ENCODE peak calls at places on chromosome 16, in six cellular contexts. T is choroid plexus epithelial cell, J is BJ, N is AG10803, Z is A549, K is MM.1S. X is an unnamed sample.
A peak's percentile ranks its signal among the peaks of the same experiment; 100 is the strongest.

GRCh38 chr16:89358030-89359005 is 132.0 kb downstream of the ANKRD11 start:
- DNase-seq in Z (no peak), T (no peak), N (no peak), J (no peak), K (no peak), X (no peak)

GRCh38 chr16:75420987-75421819 is 12.1 kb downstream of the CFDP1 start:
- DNase-seq in J (no peak), N (peak; percentile 51), K (no peak), T (peak; percentile 81), Z (no peak), X (no peak)

GRCh38 chr16:16109453-16110110 is 113.7 kb downstream of the ABCC6 start:
- DNase-seq in K (no peak), J (no peak), Z (no peak), T (no peak), N (no peak), X (no peak)

GRCh38 chr16:4373909-4374742 is 2.5 kb downstream of the VASN start:
- DNase-seq in K (no peak), Z (peak; percentile 36), T (peak; percentile 97), N (peak; percentile 99), J (peak; percentile 91), X (no peak)

GRCh38 chr16:48165961-48166578 is 10.3 kb upstream of the ABCC12 start:
- DNase-seq in J (no peak), T (peak; percentile 33), Z (no peak), K (no peak), N (no peak), X (no peak)

GRCh38 chr16:89185062-89185751 is 13.7 kb downstream of the CDH15 start:
- DNase-seq in J (no peak), T (no peak), K (no peak), N (no peak), Z (no peak), X (no peak)

GRCh38 chr16:27269300-27270150 is 953 bp upstream of the NSMCE1 start:
- DNase-seq in T (no peak), Z (no peak), K (no peak), J (no peak), N (no peak), X (no peak)

GRCh38 chr16:47886631-47887415 is 269.0 kb downstream of the ABCC12 start:
- DNase-seq in T (no peak), K (no peak), J (no peak), N (no peak), Z (no peak), X (no peak)

GRCh38 chr16:85652431-85653221 is 36.1 kb downstream of the GINS2 start:
- DNase-seq in Z (peak; percentile 25), K (no peak), J (no peak), T (peak; percentile 40), N (peak; percentile 68), X (no peak)

GRCh38 chr16:75203667-75204409 is 3.1 kb downstream of the CTRB2 start:
- DNase-seq in Z (no peak), J (no peak), T (no peak), K (no peak), N (no peak), X (no peak)

GRCh38 chr16:27405546-27406451 is 3.8 kb downstream of the IL21R start:
- DNase-seq in N (peak; percentile 27), K (no peak), T (no peak), J (no peak), Z (no peak), X (no peak)

GRCh38 chr16:85582177-85582888 is 30.8 kb upstream of the GSE1 start:
- DNase-seq in Z (no peak), J (no peak), K (no peak), T (no peak), N (peak; percentile 53), X (no peak)

GRCh38 chr16:80197790-80198201 is 343.0 kb upstream of the DYNLRB2 start:
- DNase-seq in K (no peak), N (peak; percentile 91), J (peak; percentile 53), T (peak; percentile 90), Z (peak; percentile 36), X (no peak)

GRCh38 chr16:53433930-53434435 is 288 bp upstream of the RBL2 start:
- DNase-seq in K (no peak), N (no peak), Z (peak; percentile 71), J (no peak), T (peak; percentile 85), X (peak; percentile 39)

GRCh38 chr16:53435066-53435688 is 906 bp downstream of the RBL2 start:
- DNase-seq in J (peak; percentile 54), Z (peak; percentile 85), N (peak; percentile 86), T (peak; percentile 94), K (peak; percentile 87), X (peak; percentile 67)

GRCh38 chr16:53430363-53430762 is 3.9 kb upstream of the RBL2 start:
- DNase-seq in N (no peak), T (no peak), J (no peak), Z (no peak), K (no peak), X (no peak)

GRCh38 chr16:53434436-53435065 is at the start of gene RBL2:
- DNase-seq in J (no peak), N (peak; percentile 79), K (peak; percentile 84), Z (peak; percentile 16), T (peak; percentile 36), X (peak; percentile 26)

GRCh38 chr16:53433509-53433908 is 762 bp upstream of the RBL2 start:
- DNase-seq in N (no peak), K (no peak), T (no peak), J (no peak), Z (no peak), X (no peak)
- H3K4me3 ChIP-seq in N (no peak overlapping the region), K (peak overlapping the region; percentile 94), T (no peak overlapping the region), J (no peak overlapping the region), Z (peak overlapping the region; percentile 89), X (no peak overlapping the region)

DNA sequence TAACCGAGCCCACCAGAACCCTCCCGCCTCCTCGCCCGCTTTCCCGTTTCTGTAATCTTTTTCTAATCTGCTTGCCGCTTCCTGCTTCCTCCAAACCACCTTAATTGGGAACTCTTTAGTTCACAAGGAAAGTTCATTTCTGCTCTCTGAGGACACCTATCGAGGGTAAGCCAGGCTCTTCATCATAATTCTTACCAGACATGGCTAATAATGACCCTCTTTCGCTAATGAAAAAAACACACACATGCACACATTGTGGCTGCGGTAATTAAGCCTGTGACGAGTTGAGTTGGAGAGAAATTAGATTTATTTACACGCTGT is 100.7 kb downstream of the ZNF423 start:
- DNase-seq in J (no peak), K (peak; percentile 18), N (peak; percentile 31), T (peak; percentile 76), Z (peak; percentile 62), X (no peak)
- TF ChIP-seq CTCF in J (peak; percentile 70), K (peak; percentile 28), N (peak; percentile 59), T (peak; percentile 76), Z (peak; percentile 32), X (peak; percentile 13)

GRCh38 chr16:57203451-57203850 is 17.3 kb downstream of the RSPRY1 start:
- DNase-seq in K (no peak), T (no peak), Z (no peak), N (peak; percentile 62), J (no peak), X (no peak)
- H3K4me3 ChIP-seq in K (no peak overlapping the region), T (no peak overlapping the region), Z (no peak overlapping the region), N (no peak overlapping the region), J (no peak overlapping the region), X (no peak overlapping the region)

DNA sequence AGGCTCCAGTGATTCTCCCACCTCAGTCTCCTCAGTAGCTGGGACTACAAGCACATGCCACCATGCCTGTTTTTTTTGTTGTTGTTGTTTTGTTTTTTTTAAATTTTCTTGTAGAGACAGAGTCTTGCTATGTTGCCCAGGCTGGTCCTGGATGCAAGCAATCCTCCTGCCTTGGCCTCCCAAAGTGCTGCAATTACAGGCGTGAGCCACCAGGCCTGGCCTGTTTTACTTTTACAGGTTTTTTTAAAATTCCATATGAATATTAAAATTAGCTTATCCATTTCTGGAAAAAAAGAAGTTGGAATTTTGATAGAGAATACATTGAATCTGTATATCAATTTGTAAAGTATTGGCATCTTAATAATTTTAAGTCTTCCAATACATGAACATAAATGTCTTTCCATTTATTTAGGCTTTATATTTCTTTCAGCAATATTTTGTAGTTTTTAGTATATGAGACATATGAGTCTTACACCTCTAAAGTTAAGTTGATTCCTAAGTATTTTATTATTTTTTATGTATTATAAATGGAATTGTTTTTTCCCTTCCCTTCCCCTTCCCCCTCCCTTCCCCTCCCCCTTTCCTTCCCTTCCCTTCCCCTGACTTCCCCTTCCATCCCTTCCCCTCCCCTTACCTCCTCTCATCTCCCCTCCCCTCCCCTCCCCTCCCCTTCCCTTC is 323.5 kb upstream of the SALL1 start:
- DNase-seq in J (no peak), K (no peak), T (no peak), N (no peak), Z (no peak), X (no peak)
- TF ChIP-seq CTCF in J (no peak), K (no peak), T (peak; percentile 2), N (no peak), Z (no peak), X (no peak)

DNA sequence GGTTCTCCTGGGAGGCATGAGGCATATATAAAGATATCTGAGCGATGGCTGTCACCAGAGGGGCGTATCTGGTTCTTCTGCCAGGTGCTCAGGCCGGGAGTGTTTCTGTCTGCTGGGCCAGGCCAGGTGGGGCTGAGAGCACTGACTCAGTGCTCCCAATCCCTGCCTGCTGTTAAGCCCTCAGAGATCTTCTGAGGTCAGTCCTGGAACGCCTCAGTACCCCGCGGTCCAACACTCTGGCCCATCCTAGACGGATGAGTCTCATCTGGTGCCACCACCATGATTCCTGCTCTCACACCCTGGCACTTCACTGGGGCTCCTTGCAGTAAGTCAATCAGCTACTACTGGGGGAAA is 7.5 kb upstream of the KIFC3 start:
- DNase-seq in K (peak; percentile 46), Z (no peak), T (no peak), N (no peak), J (no peak), X (no peak)
- H3K4me3 ChIP-seq in K (peak overlapping the region; percentile 14), Z (no peak overlapping the region), T (no peak overlapping the region), N (no peak overlapping the region), J (no peak overlapping the region), X (no peak overlapping the region)